ENCODE peak calls at places on chromosomes 1 and 21, in four cellular contexts. One of them, this sample, is unnamed.

GRCh38 chr1:214216779-214217178 is 64.2 kb upstream of the SMYD2 start:
- DNase-seq in activated T-cell treated with anti-CD3 and anti-CD28 coated beads for 1 hour: no peak
- DNase-seq in NCI-H2081: no peak
- DNase-seq in mesendoderm: peak; percentile 36
- DNase-seq in this sample: no peak

GRCh38 chr1:7470904-7471638 is 300.0 kb upstream of the VAMP3 start:
- DNase-seq in activated T-cell treated with anti-CD3 and anti-CD28 coated beads for 1 hour: no peak
- DNase-seq in mesendoderm: no peak
- DNase-seq in NCI-H2081: no peak
- DNase-seq in this sample: no peak

GRCh38 chr1:167345386-167345733 is 124.7 kb downstream of the POU2F1 start:
- DNase-seq in NCI-H2081: no peak
- DNase-seq in activated T-cell treated with anti-CD3 and anti-CD28 coated beads for 1 hour: no peak
- DNase-seq in mesendoderm: peak; percentile 66
- DNase-seq in this sample: no peak

GRCh38 chr21:43816611-43817071 is 27.3 kb downstream of the RRP1 start:
- DNase-seq in activated T-cell treated with anti-CD3 and anti-CD28 coated beads for 1 hour: no peak
- DNase-seq in mesendoderm: no peak
- DNase-seq in NCI-H2081: no peak
- DNase-seq in this sample: no peak

GRCh38 chr1:106063510-106063909 is 993.0 kb upstream of the PRMT6 start:
- DNase-seq in activated T-cell treated with anti-CD3 and anti-CD28 coated beads for 1 hour: no peak
- DNase-seq in mesendoderm: peak; percentile 13
- DNase-seq in NCI-H2081: no peak
- DNase-seq in this sample: peak; percentile 70

GRCh38 chr1:178620584-178621475 is 104.2 kb upstream of the RALGPS2 start:
- DNase-seq in mesendoderm: no peak
- DNase-seq in activated T-cell treated with anti-CD3 and anti-CD28 coated beads for 1 hour: no peak
- DNase-seq in NCI-H2081: no peak
- DNase-seq in this sample: no peak

GRCh38 chr1:92410706-92411105 is 76.0 kb downstream of the GFI1 start:
- DNase-seq in activated T-cell treated with anti-CD3 and anti-CD28 coated beads for 1 hour: peak; percentile 4
- DNase-seq in NCI-H2081: no peak
- DNase-seq in mesendoderm: peak; percentile 19
- DNase-seq in this sample: no peak

GRCh38 chr1:1358433-1359201 is at the start of gene MXRA8:
- DNase-seq in NCI-H2081: no peak
- DNase-seq in mesendoderm: peak; percentile 78
- DNase-seq in activated T-cell treated with anti-CD3 and anti-CD28 coated beads for 1 hour: no peak
- DNase-seq in this sample: no peak

GRCh38 chr1:207619833-207620572 is 24.9 kb upstream of the CR1L start:
- DNase-seq in mesendoderm: peak; percentile 72
- DNase-seq in activated T-cell treated with anti-CD3 and anti-CD28 coated beads for 1 hour: no peak
- DNase-seq in NCI-H2081: peak; percentile 55
- DNase-seq in this sample: peak; percentile 34

GRCh38 chr21:34613679-34614442 is 1.1 kb downstream of the RCAN1 start:
- DNase-seq in NCI-H2081: no peak
- DNase-seq in mesendoderm: no peak
- DNase-seq in activated T-cell treated with anti-CD3 and anti-CD28 coated beads for 1 hour: peak; percentile 7
- DNase-seq in this sample: no peak

GRCh38 chr1:36793452-36793851 is 240.9 kb downstream of the GRIK3 start:
- DNase-seq in mesendoderm: no peak
- DNase-seq in activated T-cell treated with anti-CD3 and anti-CD28 coated beads for 1 hour: no peak
- DNase-seq in NCI-H2081: no peak
- DNase-seq in this sample: no peak

GRCh38 chr1:163737261-163737660 is 415.5 kb downstream of the NUF2 start:
- DNase-seq in mesendoderm: peak; percentile 17
- DNase-seq in NCI-H2081: no peak
- DNase-seq in activated T-cell treated with anti-CD3 and anti-CD28 coated beads for 1 hour: no peak
- DNase-seq in this sample: no peak

GRCh38 chr1:208829601-208830000 is 585.4 kb upstream of the PLXNA2 start:
- DNase-seq in NCI-H2081: no peak
- DNase-seq in activated T-cell treated with anti-CD3 and anti-CD28 coated beads for 1 hour: no peak
- DNase-seq in mesendoderm: no peak
- DNase-seq in this sample: no peak

GRCh38 chr21:45444385-45444784 is 39.4 kb downstream of the COL18A1 start:
- DNase-seq in mesendoderm: no peak
- DNase-seq in NCI-H2081: no peak
- DNase-seq in activated T-cell treated with anti-CD3 and anti-CD28 coated beads for 1 hour: no peak
- DNase-seq in this sample: no peak

GRCh38 chr1:157176591-157177121 is 38.5 kb upstream of the ETV3 start:
- DNase-seq in mesendoderm: no peak
- DNase-seq in NCI-H2081: no peak
- DNase-seq in activated T-cell treated with anti-CD3 and anti-CD28 coated beads for 1 hour: no peak
- DNase-seq in this sample: no peak

GRCh38 chr1:151157067-151157531 is 650 bp downstream of the TNFAIP8L2 start:
- DNase-seq in NCI-H2081: no peak
- DNase-seq in mesendoderm: no peak
- DNase-seq in activated T-cell treated with anti-CD3 and anti-CD28 coated beads for 1 hour: peak; percentile 31
- DNase-seq in this sample: no peak

GRCh38 chr1:218521414-218522169 is 176.5 kb downstream of the TGFB2 start:
- DNase-seq in mesendoderm: peak; percentile 79
- DNase-seq in NCI-H2081: peak; percentile 31
- DNase-seq in activated T-cell treated with anti-CD3 and anti-CD28 coated beads for 1 hour: peak; percentile 6
- DNase-seq in this sample: peak; percentile 25

GRCh38 chr1:35717911-35718476 is 690 bp downstream of the C1orf216 start:
- DNase-seq in mesendoderm: peak; percentile 86
- DNase-seq in activated T-cell treated with anti-CD3 and anti-CD28 coated beads for 1 hour: no peak
- DNase-seq in NCI-H2081: peak; percentile 17
- DNase-seq in this sample: peak; percentile 3

GRCh38 chr1:111920221-111921024 is 69.0 kb downstream of the KCND3 start:
- DNase-seq in activated T-cell treated with anti-CD3 and anti-CD28 coated beads for 1 hour: no peak
- DNase-seq in NCI-H2081: no peak
- DNase-seq in mesendoderm: peak; percentile 57
- DNase-seq in this sample: peak; percentile 56

GRCh38 chr1:178101654-178102053 is 7.8 kb downstream of the RASAL2 start:
- DNase-seq in activated T-cell treated with anti-CD3 and anti-CD28 coated beads for 1 hour: no peak
- DNase-seq in mesendoderm: peak; percentile 66
- DNase-seq in NCI-H2081: no peak
- DNase-seq in this sample: no peak

GRCh38 chr1:162136760-162137537 is 67.5 kb downstream of the NOS1AP start:
- DNase-seq in activated T-cell treated with anti-CD3 and anti-CD28 coated beads for 1 hour: no peak
- DNase-seq in mesendoderm: peak; percentile 87
- DNase-seq in NCI-H2081: no peak
- DNase-seq in this sample: no peak

GRCh38 chr1:25695991-25696330 is 79.4 kb downstream of the MAN1C1 start:
- DNase-seq in mesendoderm: peak; percentile 40
- DNase-seq in NCI-H2081: no peak
- DNase-seq in activated T-cell treated with anti-CD3 and anti-CD28 coated beads for 1 hour: no peak
- DNase-seq in this sample: no peak

GRCh38 chr21:14675774-14676530 is 129.8 kb upstream of the SAMSN1 start:
- DNase-seq in activated T-cell treated with anti-CD3 and anti-CD28 coated beads for 1 hour: no peak
- DNase-seq in NCI-H2081: no peak
- DNase-seq in mesendoderm: no peak
- DNase-seq in this sample: no peak

GRCh38 chr1:88001460-88001859 is 672.8 kb downstream of the LMO4 start:
- DNase-seq in NCI-H2081: no peak
- DNase-seq in mesendoderm: peak; percentile 8
- DNase-seq in activated T-cell treated with anti-CD3 and anti-CD28 coated beads for 1 hour: no peak
- DNase-seq in this sample: no peak

GRCh38 chr1:150151291-150152181 is 1.8 kb downstream of the PLEKHO1 start:
- DNase-seq in NCI-H2081: peak; percentile 23
- DNase-seq in activated T-cell treated with anti-CD3 and anti-CD28 coated beads for 1 hour: peak; percentile 62
- DNase-seq in mesendoderm: no peak
- DNase-seq in this sample: no peak